ENCODE peak calls at places on chromosomes 3 and 15, in eight cellular contexts. B, W, Y, J, F, T, C and H are unnamed samples.

GRCh38 chr15:45274636-45275035 is 22.6 kb downstream of the SLC28A2 start:
- DNase-seq in T (no peak), J (no peak), C (no peak), F (no peak), B (no peak), W (no peak), Y (no peak), H (no peak)

GRCh38 chr15:60972301-60972700 is 256.8 kb downstream of the RORA start:
- DNase-seq in F (no peak), J (peak), W (no peak), T (no peak), B (peak), Y (no peak), C (peak), H (no peak)

GRCh38 chr3:66738625-66739330 is 238.0 kb upstream of the LRIG1 start:
- DNase-seq in F (no peak), J (peak), T (no peak), W (no peak), C (peak), Y (no peak), B (peak), H (no peak)

GRCh38 chr3:172877011-172877410 is 126.5 kb downstream of the ECT2 start:
- DNase-seq in J (no peak), B (no peak), F (no peak), W (no peak), C (peak), Y (no peak), T (no peak), H (no peak)

GRCh38 chr15:75185271-75186029 is 16.2 kb upstream of the C15orf39 start:
- DNase-seq in J (no peak), B (no peak), W (no peak), T (no peak), C (no peak), Y (no peak), F (no peak), H (no peak)

GRCh38 chr3:141279074-141279945 is 47.7 kb downstream of the PXYLP1 start:
- DNase-seq in T (no peak), J (peak), W (no peak), Y (no peak), F (no peak), C (peak), B (no peak), H (no peak)

GRCh38 chr3:125154800-125155269 is 57.7 kb downstream of the SLC12A8 start:
- DNase-seq in W (no peak), C (no peak), B (no peak), J (no peak), Y (peak), F (no peak), T (no peak), H (no peak)

GRCh38 chr3:182294256-182294655 is 499.0 kb upstream of the ATP11B start:
- DNase-seq in T (no peak), C (no peak), W (no peak), B (no peak), F (no peak), J (no peak), Y (no peak), H (peak)

GRCh38 chr3:128004661-128005060 is 47.6 kb upstream of the SEC61A1 start:
- DNase-seq in T (no peak), B (no peak), Y (no peak), C (no peak), J (no peak), F (no peak), W (no peak), H (no peak)

DNA sequence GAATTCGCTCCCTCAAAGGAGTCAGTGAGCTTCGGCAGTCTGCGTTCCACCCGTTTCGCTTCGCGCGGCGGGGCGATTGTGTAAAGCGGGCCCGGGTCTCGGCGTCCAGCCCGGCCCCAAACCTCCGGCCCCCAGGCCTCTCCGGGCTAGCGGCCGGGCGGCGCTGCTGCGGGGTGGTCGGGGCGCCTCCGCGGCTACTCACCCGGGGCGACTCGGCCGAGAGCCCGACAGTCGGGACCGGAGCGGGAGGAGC is 412 bp downstream of the CHDH start:
- DNase-seq in C (no peak), J (no peak), T (no peak), F (no peak), Y (no peak), B (no peak), W (no peak), H (no peak)
- TF ChIP-seq CTCF in C (no peak), J (no peak), T (no peak), F (no peak), Y (no peak), B (no peak), W (no peak), H (no peak)

GRCh38 chr3:169666501-169667379 is 3.2 kb upstream of the MECOM start:
- DNase-seq in J (no peak), F (peak), B (no peak), W (no peak), T (no peak), Y (no peak), C (no peak), H (no peak)
- H3K4me3 ChIP-seq in J (no peak), F (no peak), B (no peak), W (peak), T (no peak), Y (no peak), C (no peak), H (peak)

GRCh38 chr15:63022181-63022580 is 20.4 kb upstream of the TPM1 start:
- DNase-seq in T (peak), B (no peak), J (no peak), Y (no peak), W (no peak), C (no peak), F (no peak), H (no peak)

GRCh38 chr15:63021031-63021430 is 21.5 kb upstream of the TPM1 start:
- DNase-seq in J (no peak), F (no peak), C (no peak), Y (no peak), B (no peak), T (peak), W (no peak), H (no peak)

GRCh38 chr15:63020128-63020527 is 22.4 kb upstream of the TPM1 start:
- DNase-seq in C (no peak), Y (no peak), T (no peak), F (no peak), J (no peak), W (no peak), B (no peak), H (no peak)

GRCh38 chr15:63018639-63019038 is 23.9 kb upstream of the TPM1 start:
- DNase-seq in W (no peak), C (peak), Y (no peak), B (peak), J (peak), T (peak), F (no peak), H (no peak)

DNA sequence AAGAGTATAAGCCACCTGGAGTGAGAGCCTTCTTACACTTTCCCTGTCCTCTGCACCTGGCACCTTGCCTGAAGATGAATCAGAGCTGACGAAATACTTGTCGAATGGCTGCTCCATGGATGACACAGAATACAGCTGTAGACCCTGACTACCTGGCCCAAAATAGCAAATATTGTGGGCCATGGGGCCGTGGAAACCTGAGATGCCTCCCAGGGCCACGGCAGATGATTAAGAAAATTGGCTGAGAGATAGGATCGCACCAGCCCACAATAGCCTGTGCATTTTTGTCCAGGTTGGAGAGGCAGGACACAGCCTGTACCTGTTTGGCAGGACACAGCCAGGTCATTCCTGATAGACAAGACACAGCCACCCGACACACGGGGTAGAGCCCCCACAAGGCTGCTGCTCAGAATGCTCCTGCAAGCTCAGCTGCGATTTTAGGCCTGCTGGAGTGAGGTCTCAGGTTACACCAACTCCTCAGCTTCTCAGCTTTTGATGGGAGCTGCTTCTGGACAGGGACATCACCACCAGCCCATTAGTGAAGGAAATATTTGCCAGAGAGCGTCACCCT is 22.9 kb upstream of the TPM1 start:
- DNase-seq in J (peak), W (no peak), T (peak), B (peak), F (peak), C (peak), Y (no peak), H (peak)
- TF ChIP-seq CTCF in J (no peak), W (no peak), T (no peak), B (no peak), F (no peak), C (no peak), Y (no peak), H (no peak)

DNA sequence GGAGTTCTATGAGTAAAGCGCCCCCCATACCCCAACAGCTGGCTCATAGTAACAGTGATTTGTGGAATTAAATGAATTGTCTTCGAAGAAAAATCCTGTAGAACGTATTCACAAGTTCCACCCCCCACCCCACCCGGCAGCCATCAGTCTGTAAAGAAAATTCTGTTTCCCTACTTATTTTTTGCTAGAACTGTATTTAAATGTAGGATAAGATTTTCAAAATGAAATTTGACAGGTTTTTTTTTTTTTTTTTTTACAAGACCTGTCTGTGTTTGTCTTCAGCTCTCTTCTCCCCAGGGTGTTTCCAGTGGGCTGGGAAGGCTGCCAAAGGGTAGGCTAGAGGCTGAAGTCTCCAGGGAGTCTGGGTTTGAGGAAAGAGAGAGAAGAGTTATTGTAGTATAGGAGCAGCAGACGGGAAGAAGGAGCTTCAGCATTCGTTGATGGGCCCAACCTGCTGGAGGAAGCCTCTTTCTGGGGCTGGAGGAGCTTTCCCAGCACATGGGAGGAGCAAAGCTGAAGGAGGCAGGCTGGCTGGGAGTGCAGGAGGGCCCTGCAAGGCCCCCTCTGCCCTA is 130.6 kb upstream of the SEMA6D start:
- DNase-seq in F (no peak), B (peak), C (peak), W (no peak), Y (no peak), T (no peak), J (no peak), H (no peak)
- H3K4me3 ChIP-seq in F (no peak), B (no peak), C (no peak), W (no peak), Y (no peak), T (no peak), J (no peak), H (no peak)

DNA sequence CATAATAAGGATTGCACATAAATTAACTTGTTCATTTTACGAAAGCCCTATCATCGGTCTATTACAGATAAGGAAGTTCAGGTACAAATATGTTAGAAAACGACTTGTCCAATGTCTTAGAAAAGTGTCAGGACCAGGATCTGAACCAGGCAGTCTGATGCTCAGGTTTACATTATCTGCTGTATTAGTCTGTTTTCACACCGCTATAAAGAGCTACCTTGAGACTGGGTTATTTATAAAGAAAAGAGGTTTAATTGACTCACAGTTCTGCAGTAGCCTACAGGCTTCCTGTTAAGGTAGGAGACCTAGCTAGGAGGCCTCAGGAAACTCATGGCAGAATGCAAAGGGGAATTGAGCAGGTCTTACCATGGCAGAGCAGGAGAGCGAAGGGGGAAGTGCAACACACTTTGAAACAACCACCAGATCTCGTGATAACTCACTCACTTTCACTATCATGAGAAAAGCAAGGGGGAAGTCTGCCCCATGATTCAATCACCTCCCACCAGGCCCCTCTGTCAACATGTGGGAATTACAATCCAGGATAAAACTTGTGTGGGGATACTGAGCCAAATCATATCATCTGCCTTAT is 45.8 kb upstream of the GOLIM4 start:
- DNase-seq in B (no peak), F (no peak), T (no peak), W (no peak), Y (no peak), C (no peak), J (no peak), H (no peak)
- TF ChIP-seq CTCF in B (no peak), F (no peak), T (no peak), W (no peak), Y (no peak), C (no peak), J (no peak), H (no peak)

GRCh38 chr3:114563720-114564119 is 269.9 kb downstream of the TIGIT start:
- DNase-seq in T (no peak), C (no peak), Y (no peak), J (no peak), W (no peak), B (no peak), F (no peak), H (no peak)
- H3K4me3 ChIP-seq in T (no peak), C (no peak), Y (no peak), J (no peak), W (no peak), B (no peak), F (no peak), H (no peak)